ENCODE peak calls at places on chromosomes 5 and 9, in four cellular contexts. G is AG10803; H is stimulated activated CD8-positive, alpha-beta memory T cell treated with anti-CD3 and anti-CD28 coated beads, Interleukin-15, amount 100 ng/mL, for 24 hours; J is globus pallidus. X is an unnamed sample.

GRCh38 chr5:115907177-115907576 is 55.1 kb upstream of the LVRN start:
- DNase-seq in G (no peak), H (no peak), J (no peak), X (no peak)

GRCh38 chr9:134215709-134216448 is 51.5 kb upstream of the RNU6ATAC start:
- DNase-seq in G (peak; percentile 43), H (no peak), J (peak; percentile 43), X (peak; percentile 44)

GRCh38 chr5:14178091-14178490 is 34.9 kb downstream of the TRIO start:
- DNase-seq in G (peak; percentile 54), H (no peak), J (no peak), X (no peak)

GRCh38 chr5:167244583-167244982 is 1046.9 kb upstream of the WWC1 start:
- DNase-seq in G (no peak), H (no peak), J (no peak), X (no peak)

GRCh38 chr5:145775411-145775810 is 59.7 kb downstream of the PRELID2 start:
- DNase-seq in G (peak; percentile 20), H (no peak), J (no peak), X (peak; percentile 30)

GRCh38 chr5:61000887-61001286 is 55.9 kb downstream of the NDUFAF2 start:
- DNase-seq in G (peak; percentile 38), H (no peak), J (no peak), X (no peak)

GRCh38 chr9:122350577-122351355 is 20.1 kb upstream of the PTGS1 start:
- DNase-seq in G (peak; percentile 62), H (peak; percentile 68), J (peak; percentile 82), X (peak; percentile 91)

GRCh38 chr5:179404321-179405053 is 59.2 kb upstream of the ADAMTS2 start:
- DNase-seq in G (peak; percentile 39), H (no peak), J (no peak), X (peak; percentile 73)

GRCh38 chr5:173972844-173973613 is 15.9 kb upstream of the C5orf47 start:
- DNase-seq in G (peak; percentile 74), H (peak; percentile 52), J (peak; percentile 85), X (peak; percentile 91)

GRCh38 chr9:97851450-97851883 is 1.6 kb upstream of the FOXE1 start:
- DNase-seq in G (no peak), H (no peak), J (no peak), X (no peak)

GRCh38 chr5:43497311-43498104 is 13.8 kb upstream of the TMEM267 start:
- DNase-seq in G (no peak), H (no peak), J (no peak), X (no peak)

GRCh38 chr5:54553659-54554207 is 36.2 kb downstream of the SNX18 start:
- DNase-seq in G (no peak), H (no peak), J (peak; percentile 95), X (no peak)

GRCh38 chr5:110909950-110910349 is 161.6 kb upstream of the TSLP start:
- DNase-seq in G (peak; percentile 45), H (no peak), J (no peak), X (no peak)

GRCh38 chr5:165209101-165209727 is 1703.8 kb downstream of the MAT2B start:
- DNase-seq in G (peak; percentile 14), H (no peak), J (peak; percentile 35), X (peak; percentile 17)

GRCh38 chr9:16871358-16872151 is 1.1 kb upstream of the BNC2 start:
- DNase-seq in G (peak; percentile 85), H (no peak), J (peak; percentile 37), X (peak; percentile 80)

GRCh38 chr5:148176480-148176879 is 8.1 kb downstream of the SPINK14 start:
- DNase-seq in G (no peak), H (no peak), J (no peak), X (no peak)

GRCh38 chr9:124453586-124454191 is 3.4 kb downstream of the ADGRD2 start:
- DNase-seq in G (no peak), H (no peak), J (no peak), X (no peak)

GRCh38 chr5:158910782-158911692 is 188.7 kb downstream of the EBF1 start:
- DNase-seq in G (peak; percentile 29), H (no peak), J (no peak), X (peak; percentile 31)

GRCh38 chr5:126339215-126339805 is 83.9 kb upstream of the GRAMD2B start:
- DNase-seq in G (peak; percentile 78), H (no peak), J (peak; percentile 57), X (peak; percentile 53)

GRCh38 chr5:95134326-95134725 is 150.6 kb downstream of the MCTP1 start:
- DNase-seq in G (no peak), H (no peak), J (no peak), X (no peak)

GRCh38 chr5:102561894-102562760 is 63.3 kb upstream of the SLCO6A1 start:
- DNase-seq in G (peak; percentile 15), H (no peak), J (no peak), X (peak; percentile 35)

GRCh38 chr5:96146675-96147074 is 185.0 kb upstream of the ELL2 start:
- DNase-seq in G (peak; percentile 91), H (no peak), J (peak; percentile 63), X (peak; percentile 73)

GRCh38 chr5:33631786-33632185 is 191.0 kb downstream of the TARS1 start:
- DNase-seq in G (peak; percentile 24), H (no peak), J (no peak), X (peak; percentile 16)

GRCh38 chr5:110150199-110150598 is 460.5 kb downstream of the MAN2A1 start:
- DNase-seq in G (no peak), H (no peak), J (no peak), X (no peak)